ENCODE peak calls at places on chromosomes 4 and X, in five cellular contexts. One of them, this sample, is unnamed.

GRCh38 chrX:40155617-40156471 is 58.1 kb upstream of the BCOR start:
- DNase-seq in IMR-90: no peak
- DNase-seq in type B pancreatic cell: no peak
- DNase-seq in endothelial cell: no peak
- DNase-seq in heart left ventricle: no peak
- DNase-seq in this sample: no peak

GRCh38 chrX:47484885-47485284 is 1.9 kb upstream of the ZNF41 start:
- DNase-seq in endothelial cell: no peak
- DNase-seq in type B pancreatic cell: no peak
- DNase-seq in IMR-90: no peak
- DNase-seq in heart left ventricle: no peak
- DNase-seq in this sample: no peak

GRCh38 chr4:116202524-116202923 is 882.9 kb downstream of the TRAM1L1 start:
- DNase-seq in IMR-90: no peak
- DNase-seq in heart left ventricle: no peak
- DNase-seq in type B pancreatic cell: no peak
- DNase-seq in endothelial cell: no peak
- DNase-seq in this sample: no peak

GRCh38 chrX:118519411-118520205 is 24.0 kb downstream of the DOCK11 start:
- DNase-seq in type B pancreatic cell: no peak
- DNase-seq in heart left ventricle: no peak
- DNase-seq in endothelial cell: no peak
- DNase-seq in IMR-90: peak
- DNase-seq in this sample: no peak

GRCh38 chr4:47209833-47210232 is 178.5 kb downstream of the GABRB1 start:
- DNase-seq in heart left ventricle: no peak
- DNase-seq in IMR-90: peak
- DNase-seq in type B pancreatic cell: no peak
- DNase-seq in endothelial cell: no peak
- DNase-seq in this sample: no peak

GRCh38 chr4:153757407-153757806 is 2.4 kb downstream of the RNF175 start:
- DNase-seq in endothelial cell: no peak
- DNase-seq in type B pancreatic cell: no peak
- DNase-seq in IMR-90: no peak
- DNase-seq in heart left ventricle: no peak
- DNase-seq in this sample: no peak

GRCh38 chr4:186015212-186015817 is 53.6 kb upstream of the TLR3 start:
- DNase-seq in IMR-90: no peak
- DNase-seq in type B pancreatic cell: no peak
- DNase-seq in endothelial cell: no peak
- DNase-seq in heart left ventricle: no peak
- DNase-seq in this sample: no peak

GRCh38 chrX:108105473-108105872 is 13.9 kb downstream of the ATG4A start:
- DNase-seq in type B pancreatic cell: no peak
- DNase-seq in heart left ventricle: no peak
- DNase-seq in IMR-90: no peak
- DNase-seq in endothelial cell: no peak
- DNase-seq in this sample: no peak

GRCh38 chrX:10892605-10893225 is 218.4 kb upstream of the HCCS start:
- DNase-seq in endothelial cell: no peak
- DNase-seq in heart left ventricle: no peak
- DNase-seq in type B pancreatic cell: no peak
- DNase-seq in IMR-90: peak
- DNase-seq in this sample: no peak

GRCh38 chrX:101385795-101386541 is at the start of gene BTK:
- DNase-seq in type B pancreatic cell: no peak
- DNase-seq in IMR-90: no peak
- DNase-seq in endothelial cell: no peak
- DNase-seq in heart left ventricle: no peak
- DNase-seq in this sample: peak

GRCh38 chr4:37867102-37867501 is 23.8 kb upstream of the TBC1D1 start:
- DNase-seq in IMR-90: no peak
- DNase-seq in heart left ventricle: no peak
- DNase-seq in type B pancreatic cell: no peak
- DNase-seq in endothelial cell: no peak
- DNase-seq in this sample: no peak

GRCh38 chrX:20181563-20182329 is 40.1 kb upstream of the EIF1AX start:
- DNase-seq in IMR-90: no peak
- DNase-seq in heart left ventricle: no peak
- DNase-seq in endothelial cell: no peak
- DNase-seq in type B pancreatic cell: no peak
- DNase-seq in this sample: no peak

GRCh38 chr4:107279729-107280128 is 243.6 kb upstream of the DKK2 start:
- DNase-seq in IMR-90: peak
- DNase-seq in type B pancreatic cell: no peak
- DNase-seq in endothelial cell: no peak
- DNase-seq in heart left ventricle: no peak
- DNase-seq in this sample: no peak

GRCh38 chr4:158870282-158871049 is 101.6 kb downstream of the FNIP2 start:
- DNase-seq in type B pancreatic cell: no peak
- DNase-seq in IMR-90: no peak
- DNase-seq in heart left ventricle: no peak
- DNase-seq in endothelial cell: no peak
- DNase-seq in this sample: no peak

GRCh38 chr4:1508161-1509160 is 102.2 kb upstream of the NKX1-1 start:
- DNase-seq in type B pancreatic cell: no peak
- DNase-seq in IMR-90: no peak
- DNase-seq in endothelial cell: no peak
- DNase-seq in heart left ventricle: no peak
- DNase-seq in this sample: peak

GRCh38 chr4:16418814-16419213 is 192.5 kb upstream of the TAPT1 start:
- DNase-seq in type B pancreatic cell: no peak
- DNase-seq in endothelial cell: no peak
- DNase-seq in IMR-90: peak
- DNase-seq in heart left ventricle: no peak
- DNase-seq in this sample: no peak

GRCh38 chrX:119118780-119119395 is 8.7 kb downstream of the KIAA1210 start:
- DNase-seq in IMR-90: peak
- DNase-seq in heart left ventricle: peak
- DNase-seq in endothelial cell: peak
- DNase-seq in type B pancreatic cell: no peak
- DNase-seq in this sample: peak

GRCh38 chr4:69323284-69323683 is 43.0 kb downstream of the UGT2B28 start:
- DNase-seq in endothelial cell: no peak
- DNase-seq in IMR-90: no peak
- DNase-seq in type B pancreatic cell: no peak
- DNase-seq in heart left ventricle: no peak
- DNase-seq in this sample: no peak

GRCh38 chr4:182807841-182808548 is 109.2 kb downstream of the DCTD start:
- DNase-seq in heart left ventricle: peak
- DNase-seq in type B pancreatic cell: no peak
- DNase-seq in endothelial cell: no peak
- DNase-seq in IMR-90: no peak
- DNase-seq in this sample: no peak

GRCh38 chrX:46209768-46210167 is 335.5 kb downstream of the ZNF674 start:
- DNase-seq in endothelial cell: no peak
- DNase-seq in type B pancreatic cell: no peak
- DNase-seq in IMR-90: no peak
- DNase-seq in heart left ventricle: no peak
- DNase-seq in this sample: no peak

GRCh38 chr4:4801013-4801412 is 58.5 kb upstream of the MSX1 start:
- DNase-seq in IMR-90: peak
- DNase-seq in endothelial cell: no peak
- DNase-seq in type B pancreatic cell: no peak
- DNase-seq in heart left ventricle: no peak
- DNase-seq in this sample: no peak

GRCh38 chr4:188811116-188811515 is 671.9 kb downstream of the TRIML1 start:
- DNase-seq in heart left ventricle: no peak
- DNase-seq in type B pancreatic cell: no peak
- DNase-seq in IMR-90: no peak
- DNase-seq in endothelial cell: no peak
- DNase-seq in this sample: no peak

GRCh38 chrX:40272141-40272540 is 174.4 kb upstream of the BCOR start:
- DNase-seq in type B pancreatic cell: no peak
- DNase-seq in endothelial cell: no peak
- DNase-seq in heart left ventricle: no peak
- DNase-seq in IMR-90: no peak
- DNase-seq in this sample: no peak

DNA sequence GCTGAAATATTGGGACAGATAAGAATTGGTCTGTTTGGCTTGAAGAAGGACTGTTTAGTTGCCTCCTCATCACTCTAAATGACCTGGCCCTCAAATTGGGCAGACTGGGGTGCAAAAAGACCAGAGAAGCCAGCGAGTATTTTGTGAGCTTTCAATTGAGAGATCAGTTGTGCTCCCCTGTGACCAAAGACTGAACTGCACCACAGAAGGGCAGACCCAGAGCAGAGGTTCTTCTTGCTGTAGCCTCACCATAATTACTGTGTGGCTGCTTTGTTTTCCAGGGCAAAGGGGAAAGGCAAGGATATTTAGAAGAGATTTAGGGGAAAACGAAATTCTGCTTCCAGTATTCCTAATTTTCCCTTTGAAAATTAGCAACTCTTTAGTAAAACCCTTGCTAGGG is 104.0 kb upstream of the MBNL3 start:
- DNase-seq in heart left ventricle: no peak
- DNase-seq in endothelial cell: peak
- DNase-seq in IMR-90: no peak
- DNase-seq in type B pancreatic cell: no peak
- DNase-seq in this sample: no peak
- TF ChIP-seq CTCF in heart left ventricle: peak
- TF ChIP-seq CTCF in endothelial cell: no peak
- TF ChIP-seq CTCF in IMR-90: no peak
- TF ChIP-seq CTCF in type B pancreatic cell: peak
- TF ChIP-seq CTCF in this sample: no peak

GRCh38 chr4:87090305-87090704 is 130.1 kb downstream of the KLHL8 start:
- DNase-seq in endothelial cell: no peak
- DNase-seq in heart left ventricle: no peak
- DNase-seq in type B pancreatic cell: no peak
- DNase-seq in IMR-90: no peak
- DNase-seq in this sample: no peak
- TF ChIP-seq CTCF in endothelial cell: no peak
- TF ChIP-seq CTCF in heart left ventricle: no peak
- TF ChIP-seq CTCF in type B pancreatic cell: no peak
- TF ChIP-seq CTCF in IMR-90: no peak
- TF ChIP-seq CTCF in this sample: no peak

GRCh38 chrX:110211340-110211739 is 106.5 kb downstream of the AMMECR1 start:
- DNase-seq in IMR-90: no peak
- DNase-seq in heart left ventricle: no peak
- DNase-seq in endothelial cell: no peak
- DNase-seq in type B pancreatic cell: no peak
- DNase-seq in this sample: no peak

GRCh38 chrX:110214684-110215083 is 103.2 kb downstream of the AMMECR1 start:
- DNase-seq in endothelial cell: no peak
- DNase-seq in type B pancreatic cell: no peak
- DNase-seq in heart left ventricle: no peak
- DNase-seq in IMR-90: no peak
- DNase-seq in this sample: no peak

GRCh38 chrX:110213183-110213582 is 104.7 kb downstream of the AMMECR1 start:
- DNase-seq in heart left ventricle: no peak
- DNase-seq in type B pancreatic cell: no peak
- DNase-seq in IMR-90: no peak
- DNase-seq in endothelial cell: no peak
- DNase-seq in this sample: no peak

GRCh38 chrX:110210417-110211139 is 107.3 kb downstream of the AMMECR1 start:
- DNase-seq in heart left ventricle: no peak
- DNase-seq in type B pancreatic cell: no peak
- DNase-seq in endothelial cell: no peak
- DNase-seq in IMR-90: peak
- DNase-seq in this sample: no peak

DNA sequence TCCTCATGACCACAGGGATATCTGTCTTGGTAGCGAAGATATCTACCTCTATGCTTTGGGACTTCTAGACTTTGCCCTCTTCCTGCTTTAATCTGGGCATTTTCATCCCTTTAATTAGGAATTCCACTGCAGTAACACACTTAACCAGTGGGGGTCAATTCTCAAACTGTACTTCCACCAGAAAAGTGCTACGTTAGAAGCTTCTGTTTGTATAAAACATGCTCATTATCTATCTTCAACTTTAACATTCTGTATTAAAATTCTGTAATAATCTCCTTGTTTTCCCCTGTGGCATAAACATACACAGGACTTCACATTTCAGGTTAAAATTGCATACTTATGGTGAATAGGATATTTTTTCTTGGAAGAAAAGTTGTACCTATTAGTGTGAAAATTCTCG is 105.6 kb downstream of the AMMECR1 start:
- DNase-seq in type B pancreatic cell: no peak
- DNase-seq in endothelial cell: no peak
- DNase-seq in IMR-90: peak
- DNase-seq in heart left ventricle: no peak
- DNase-seq in this sample: no peak
- TF ChIP-seq CTCF in type B pancreatic cell: peak
- TF ChIP-seq CTCF in endothelial cell: peak
- TF ChIP-seq CTCF in IMR-90: no peak
- TF ChIP-seq CTCF in heart left ventricle: no peak
- TF ChIP-seq CTCF in this sample: no peak

DNA sequence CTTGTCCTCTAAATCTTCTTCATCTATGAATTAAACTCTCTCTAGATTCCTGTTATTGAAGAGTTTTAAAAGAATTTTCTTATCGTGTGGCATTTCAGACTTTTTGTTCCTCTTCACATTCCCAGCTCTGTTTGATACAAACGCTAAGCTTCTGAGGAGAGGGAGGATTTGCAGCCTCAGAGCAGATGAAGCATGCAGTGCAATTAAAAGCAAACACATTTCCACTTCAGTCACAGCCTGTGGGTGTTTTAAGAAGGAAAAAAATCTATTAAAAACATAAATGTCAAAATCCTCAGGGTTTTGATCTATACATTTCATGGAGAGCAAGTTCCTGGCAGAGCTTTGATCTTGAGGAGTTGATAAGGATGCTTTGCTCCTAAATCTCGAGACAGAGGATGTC is 442.3 kb upstream of the BOD1L1 start:
- DNase-seq in heart left ventricle: no peak
- DNase-seq in type B pancreatic cell: no peak
- DNase-seq in endothelial cell: no peak
- DNase-seq in IMR-90: no peak
- DNase-seq in this sample: no peak
- TF ChIP-seq CTCF in heart left ventricle: no peak
- TF ChIP-seq CTCF in type B pancreatic cell: no peak
- TF ChIP-seq CTCF in endothelial cell: no peak
- TF ChIP-seq CTCF in IMR-90: no peak
- TF ChIP-seq CTCF in this sample: no peak

DNA sequence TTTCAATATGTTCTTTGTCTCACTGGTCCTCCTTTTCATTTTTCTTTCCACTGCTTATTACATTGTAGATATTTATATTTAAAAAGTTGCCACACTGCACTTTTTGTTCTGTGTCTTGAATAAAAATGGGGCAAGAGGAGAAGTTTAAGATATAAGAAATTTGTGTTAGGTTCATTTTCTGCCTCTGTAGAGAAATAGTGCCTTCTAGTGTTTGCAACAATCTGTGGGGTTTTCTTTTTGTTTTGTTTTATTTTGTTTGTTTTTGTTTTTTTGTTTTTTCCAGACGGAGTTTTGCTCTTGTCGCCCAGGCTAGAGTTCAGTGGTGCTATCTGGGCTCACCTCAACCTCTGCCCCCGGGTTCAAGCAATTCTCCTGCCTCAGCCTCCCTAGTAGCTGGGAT is 20.1 kb upstream of the SMIM14 start:
- DNase-seq in heart left ventricle: no peak
- DNase-seq in endothelial cell: no peak
- DNase-seq in type B pancreatic cell: no peak
- DNase-seq in IMR-90: peak
- DNase-seq in this sample: no peak
- TF ChIP-seq CTCF in heart left ventricle: no peak
- TF ChIP-seq CTCF in endothelial cell: no peak
- TF ChIP-seq CTCF in type B pancreatic cell: no peak
- TF ChIP-seq CTCF in IMR-90: peak
- TF ChIP-seq CTCF in this sample: no peak

GRCh38 chr4:42302348-42302747 is 94.9 kb upstream of the SHISA3 start:
- DNase-seq in IMR-90: peak
- DNase-seq in type B pancreatic cell: no peak
- DNase-seq in heart left ventricle: no peak
- DNase-seq in endothelial cell: peak
- DNase-seq in this sample: no peak
- TF ChIP-seq CTCF in IMR-90: peak
- TF ChIP-seq CTCF in type B pancreatic cell: peak
- TF ChIP-seq CTCF in heart left ventricle: no peak
- TF ChIP-seq CTCF in endothelial cell: no peak
- TF ChIP-seq CTCF in this sample: no peak

GRCh38 chr4:78171482-78171881 is 114.4 kb downstream of the FRAS1 start:
- DNase-seq in endothelial cell: no peak
- DNase-seq in type B pancreatic cell: no peak
- DNase-seq in heart left ventricle: no peak
- DNase-seq in IMR-90: no peak
- DNase-seq in this sample: no peak
- TF ChIP-seq CTCF in endothelial cell: no peak
- TF ChIP-seq CTCF in type B pancreatic cell: no peak
- TF ChIP-seq CTCF in heart left ventricle: no peak
- TF ChIP-seq CTCF in IMR-90: no peak
- TF ChIP-seq CTCF in this sample: no peak

This sample was measured in activated B cell treated with CpG ODN at 0.5 μM for 24 hours.